ENCODE peak calls at places on chromosomes 4 and X, in seven cellular contexts. G, N, L, M, S, T and W are unnamed samples.

GRCh38 chr4:40662962-40663604 is 33.4 kb upstream of the RBM47 start:
- DNase-seq in G (no peak), N (no peak), L (peak; percentile 97), M (no peak), S (no peak), T (peak; percentile 51), W (no peak)

GRCh38 chrX:72100824-72101351 is 30.8 kb downstream of the RTL5 start:
- DNase-seq in G (peak; percentile 43), N (peak; percentile 41), L (no peak), M (no peak), S (peak; percentile 11), T (no peak), W (peak; percentile 53)

GRCh38 chr4:42309571-42310260 is 87.6 kb upstream of the SHISA3 start:
- DNase-seq in G (no peak), N (no peak), L (no peak), M (no peak), S (no peak), T (no peak), W (no peak)

GRCh38 chr4:57044279-57044678 is 65.6 kb downstream of the POLR2B start:
- DNase-seq in G (no peak), N (no peak), L (no peak), M (no peak), S (no peak), T (no peak), W (no peak)

GRCh38 chrX:118839334-118839958 is 15.8 kb downstream of the ZCCHC12 start:
- DNase-seq in G (peak; percentile 30), N (peak; percentile 80), L (peak; percentile 45), M (peak; percentile 67), S (peak; percentile 12), T (peak; percentile 2), W (no peak)

GRCh38 chr4:86586160-86586572 is 7.9 kb upstream of the PTPN13 start:
- DNase-seq in G (no peak), N (no peak), L (no peak), M (no peak), S (no peak), T (no peak), W (no peak)

GRCh38 chrX:111039606-111040005 is 56.4 kb upstream of the PAK3 start:
- DNase-seq in G (no peak), N (no peak), L (no peak), M (no peak), S (no peak), T (no peak), W (no peak)

GRCh38 chrX:48003367-48003757 is 427 bp downstream of the ZNF182 start:
- DNase-seq in G (no peak), N (peak; percentile 26), L (no peak), M (no peak), S (no peak), T (no peak), W (no peak)

GRCh38 chr4:78612398-78613005 is 60.9 kb downstream of the ANXA3 start:
- DNase-seq in G (no peak), N (peak; percentile 26), L (peak; percentile 27), M (peak; percentile 41), S (no peak), T (peak; percentile 19), W (no peak)

GRCh38 chr4:17380347-17380746 is 131.5 kb downstream of the QDPR start:
- DNase-seq in G (no peak), N (no peak), L (no peak), M (no peak), S (no peak), T (no peak), W (no peak)

GRCh38 chr4:36183665-36184393 is 60.5 kb downstream of the ARAP2 start:
- DNase-seq in G (no peak), N (no peak), L (no peak), M (no peak), S (no peak), T (no peak), W (no peak)

GRCh38 chrX:133191739-133192039 is 26.5 kb downstream of the TFDP3 start:
- DNase-seq in G (no peak), N (no peak), L (no peak), M (no peak), S (no peak), T (no peak), W (no peak)

GRCh38 chr4:4694812-4695211 is 153.0 kb upstream of the STX18 start:
- DNase-seq in G (no peak), N (no peak), L (no peak), M (no peak), S (no peak), T (no peak), W (no peak)

GRCh38 chr4:159283697-159284492 is 181.0 kb downstream of the RAPGEF2 start:
- DNase-seq in G (no peak), N (no peak), L (no peak), M (no peak), S (no peak), T (peak; percentile 67), W (no peak)